ENCODE peak calls at places on chromosomes 13 and 19, in five cellular contexts. H, Z, G, T and V are unnamed samples.

GRCh38 chr13:95060120-95060519 is 241.1 kb downstream of the ABCC4 start:
- DNase-seq in H (no peak), Z (no peak), G (no peak), T (no peak), V (no peak)

GRCh38 chr19:56351208-56351607 is 36.6 kb upstream of the ZSCAN5A start:
- DNase-seq in H (no peak), Z (no peak), G (no peak), T (no peak), V (no peak)

GRCh38 chr19:7959209-7959608 is 15.7 kb upstream of the TIMM44 start:
- DNase-seq in H (no peak), Z (no peak), G (no peak), T (no peak), V (no peak)

GRCh38 chr19:10660346-10660745 is 6.2 kb downstream of the ILF3 start:
- DNase-seq in H (no peak), Z (no peak), G (no peak), T (no peak), V (no peak)

GRCh38 chr13:27203854-27204253 is 32.2 kb upstream of the USP12 start:
- DNase-seq in H (no peak), Z (peak; percentile 41), G (no peak), T (no peak), V (no peak)

GRCh38 chr13:84997858-84998257 is 801.4 kb downstream of the SLITRK6 start:
- DNase-seq in H (no peak), Z (no peak), G (no peak), T (no peak), V (no peak)

GRCh38 chr19:1251233-1251502 is 2.8 kb downstream of the MIDN start:
- DNase-seq in H (no peak), Z (peak; percentile 80), G (no peak), T (no peak), V (no peak)

GRCh38 chr19:33290082-33290815 is 12.1 kb downstream of the CEBPA start:
- DNase-seq in H (no peak), Z (no peak), G (no peak), T (no peak), V (no peak)

GRCh38 chr19:17125728-17126677 is 50.4 kb downstream of the MYO9B start:
- DNase-seq in H (peak; percentile 93), Z (peak; percentile 56), G (peak; percentile 93), T (no peak), V (peak; percentile 75)

GRCh38 chr13:20526664-20527063 is 1.0 kb upstream of the CRYL1 start:
- DNase-seq in H (no peak), Z (peak; percentile 11), G (no peak), T (no peak), V (no peak)